ENCODE peak calls at places on chromosomes 12 and 14, in nine cellular contexts. D, L, J, X, M, P, T, R and Y are unnamed samples.

GRCh38 chr12:71710276-71711125 is 24.6 kb downstream of the TMEM19 start:
- DNase-seq in P (no peak), X (no peak), M (no peak), T (no peak), D (no peak), J (peak), R (no peak), L (no peak), Y (no peak)

GRCh38 chr12:53791735-53792326 is 40.1 kb upstream of the CISTR start:
- DNase-seq in J (no peak), X (peak), T (no peak), M (peak), L (peak), D (no peak), P (no peak), R (peak), Y (no peak)

GRCh38 chr14:92792885-92793284 is 1.2 kb upstream of the GOLGA5 start:
- DNase-seq in J (no peak), R (no peak), P (no peak), L (no peak), M (no peak), X (no peak), D (no peak), T (no peak), Y (no peak)

GRCh38 chr12:129819391-129819790 is 84.4 kb downstream of the TMEM132D start:
- DNase-seq in D (no peak), X (no peak), P (peak), M (no peak), L (no peak), J (no peak), R (no peak), T (no peak), Y (no peak)

GRCh38 chr12:116595186-116595585 is 36.0 kb downstream of the MAP1LC3B2 start:
- DNase-seq in R (no peak), M (no peak), D (no peak), P (no peak), L (no peak), J (peak), X (no peak), T (no peak), Y (no peak)

GRCh38 chr14:69441948-69442347 is 42.6 kb upstream of the PLEKHD1 start:
- DNase-seq in L (no peak), P (no peak), D (no peak), X (no peak), M (no peak), T (no peak), J (peak), R (peak), Y (no peak)

GRCh38 chr14:101027291-101027690 is 123.8 kb upstream of the RTL1 start:
- DNase-seq in M (no peak), T (no peak), D (no peak), J (no peak), P (no peak), L (no peak), R (no peak), X (no peak), Y (no peak)

GRCh38 chr12:79690156-79690605 is 583 bp downstream of the PAWR start:
- DNase-seq in P (peak), T (no peak), M (peak), X (no peak), D (no peak), J (no peak), R (no peak), L (no peak), Y (no peak)

GRCh38 chr12:3165311-3165931 is 88.2 kb downstream of the TSPAN9 start:
- DNase-seq in R (no peak), T (no peak), J (no peak), M (no peak), L (no peak), D (no peak), P (no peak), X (no peak), Y (no peak)

GRCh38 chr12:30026621-30027234 is 243.0 kb upstream of the TMTC1 start:
- DNase-seq in T (no peak), J (peak), D (no peak), L (no peak), R (no peak), X (no peak), P (no peak), M (no peak), Y (no peak)

GRCh38 chr12:24488091-24488596 is 460.8 kb downstream of the BCAT1 start:
- DNase-seq in X (no peak), T (no peak), M (no peak), R (no peak), J (peak), P (no peak), D (no peak), L (no peak), Y (no peak)

GRCh38 chr14:87992349-87992719 is 648 bp downstream of the GALC start:
- DNase-seq in P (no peak), M (no peak), J (peak), T (no peak), L (no peak), D (no peak), R (no peak), X (no peak), Y (no peak)

GRCh38 chr14:89720741-89721315 is 233.7 kb downstream of the EFCAB11 start:
- DNase-seq in X (peak), R (peak), M (no peak), J (no peak), D (peak), P (no peak), T (peak), L (peak), Y (peak)

GRCh38 chr14:25090716-25091454 is 40.9 kb upstream of the STXBP6 start:
- DNase-seq in L (no peak), X (no peak), J (no peak), D (no peak), P (no peak), T (no peak), R (no peak), M (no peak), Y (no peak)

GRCh38 chr14:88551094-88551870 is 3.5 kb downstream of the PTPN21 start:
- DNase-seq in D (peak), J (peak), M (peak), X (no peak), L (no peak), T (no peak), P (peak), R (no peak), Y (no peak)

GRCh38 chr12:3204143-3204542 is 127.0 kb downstream of the TSPAN9 start:
- DNase-seq in D (no peak), R (no peak), J (no peak), L (no peak), M (no peak), X (no peak), T (no peak), P (peak), Y (no peak)

GRCh38 chr12:78802593-78802992 is 62.0 kb upstream of the SYT1 start:
- DNase-seq in R (no peak), J (peak), X (no peak), T (no peak), L (no peak), M (no peak), P (peak), D (no peak), Y (no peak)

GRCh38 chr14:104680806-104681688 is 8.4 kb upstream of the INF2 start:
- DNase-seq in D (no peak), R (peak), T (no peak), X (no peak), J (peak), L (no peak), P (no peak), M (peak), Y (peak)

GRCh38 chr14:43983721-43984120 is 523.4 kb downstream of the FSCB start:
- DNase-seq in T (no peak), P (no peak), R (no peak), M (no peak), X (no peak), L (no peak), D (no peak), J (no peak), Y (no peak)

GRCh38 chr14:55416866-55417265 is 5.2 kb upstream of the ATG14 start:
- DNase-seq in D (no peak), J (no peak), M (peak), R (no peak), L (no peak), T (no peak), X (no peak), P (peak), Y (no peak)

GRCh38 chr14:53952533-53952932 is 4.1 kb downstream of the BMP4 start:
- DNase-seq in J (peak), T (no peak), L (no peak), R (no peak), D (no peak), P (no peak), X (no peak), M (no peak), Y (no peak)

GRCh38 chr14:28308727-28309126 is 457.9 kb upstream of the FOXG1 start:
- DNase-seq in R (no peak), M (no peak), J (peak), X (no peak), P (no peak), T (no peak), L (no peak), D (no peak), Y (no peak)

GRCh38 chr14:75428230-75429104 is 645 bp downstream of the JDP2 start:
- DNase-seq in P (peak), L (no peak), R (peak), M (no peak), J (no peak), X (no peak), D (peak), T (no peak), Y (no peak)

GRCh38 chr14:64708148-64709004 is 4.2 kb downstream of the PLEKHG3 start:
- DNase-seq in R (no peak), J (no peak), P (no peak), X (peak), M (no peak), L (no peak), D (peak), T (peak), Y (peak)

GRCh38 chr12:101777978-101778377 is 38.7 kb upstream of the SYCP3 start:
- DNase-seq in M (no peak), X (no peak), P (no peak), T (no peak), R (no peak), D (no peak), J (no peak), L (no peak), Y (no peak)

GRCh38 chr12:86698581-86698980 is 442.4 kb upstream of the MGAT4C start:
- DNase-seq in P (no peak), M (no peak), D (no peak), T (no peak), J (peak), R (no peak), X (no peak), L (no peak), Y (no peak)

GRCh38 chr14:72800848-72801370 is 93.0 kb downstream of the DPF3 start:
- DNase-seq in J (no peak), D (no peak), T (no peak), X (no peak), P (no peak), L (no peak), R (no peak), M (no peak), Y (no peak)

GRCh38 chr12:119692410-119692809 is 24.5 kb downstream of the PRKAB1 start:
- DNase-seq in T (no peak), X (no peak), D (no peak), L (no peak), P (no peak), M (no peak), J (peak), R (no peak), Y (no peak)